ENCODE peak calls at places on chromosomes 1 and 21, in four cellular contexts. One of them, this sample, is unnamed. For H3K4me1, the result is how much of the 10 kb centered on the place peaks cover.

GRCh38 chr21:44800971-44801467 is 601 bp downstream of the UBE2G2 start:
- DNase-seq in suprapubic skin: no peak
- DNase-seq in body of pancreas: no peak
- DNase-seq in trophoblast cell: peak
- DNase-seq in this sample: peak

GRCh38 chr1:28494737-28495136 is 11.1 kb upstream of the RCC1 start:
- DNase-seq in suprapubic skin: no peak
- DNase-seq in body of pancreas: no peak
- DNase-seq in trophoblast cell: no peak
- DNase-seq in this sample: no peak

GRCh38 chr1:157626099-157626498 is 28.2 kb upstream of the FCRL4 start:
- DNase-seq in suprapubic skin: no peak
- DNase-seq in body of pancreas: no peak
- DNase-seq in trophoblast cell: peak
- DNase-seq in this sample: no peak

GRCh38 chr21:46156678-46157077 is 1.3 kb upstream of the FTCD start:
- DNase-seq in suprapubic skin: peak
- DNase-seq in body of pancreas: no peak
- DNase-seq in trophoblast cell: no peak
- DNase-seq in this sample: no peak

GRCh38 chr1:9250586-9251381 is 16.2 kb downstream of the H6PD start:
- DNase-seq in suprapubic skin: no peak
- DNase-seq in body of pancreas: no peak
- DNase-seq in trophoblast cell: no peak
- DNase-seq in this sample: no peak

GRCh38 chr1:217891966-217892365 is 260.8 kb downstream of the SPATA17 start:
- DNase-seq in suprapubic skin: no peak
- DNase-seq in body of pancreas: no peak
- DNase-seq in trophoblast cell: no peak
- DNase-seq in this sample: no peak

GRCh38 chr1:115166531-115167091 is 77.3 kb upstream of the TSPAN2 start:
- DNase-seq in suprapubic skin: no peak
- DNase-seq in body of pancreas: no peak
- DNase-seq in trophoblast cell: peak
- DNase-seq in this sample: no peak

GRCh38 chr1:101086783-101087182 is 61.2 kb upstream of the DPH5 start:
- DNase-seq in suprapubic skin: no peak
- DNase-seq in body of pancreas: no peak
- DNase-seq in trophoblast cell: no peak
- DNase-seq in this sample: no peak

GRCh38 chr1:212244441-212244840 is 40.8 kb upstream of the PPP2R5A start:
- DNase-seq in suprapubic skin: no peak
- DNase-seq in body of pancreas: no peak
- DNase-seq in trophoblast cell: no peak
- DNase-seq in this sample: no peak

GRCh38 chr21:38159355-38159754 is 97.4 kb upstream of the KCNJ15 start:
- DNase-seq in suprapubic skin: no peak
- DNase-seq in body of pancreas: peak
- DNase-seq in trophoblast cell: peak
- DNase-seq in this sample: no peak

GRCh38 chr1:186255286-186255685 is 119.8 kb downstream of the TPR start:
- DNase-seq in suprapubic skin: no peak
- DNase-seq in body of pancreas: no peak
- DNase-seq in trophoblast cell: no peak
- DNase-seq in this sample: no peak

GRCh38 chr1:109266965-109267364 is 16.0 kb downstream of the PSRC1 start:
- DNase-seq in suprapubic skin: no peak
- DNase-seq in body of pancreas: no peak
- DNase-seq in trophoblast cell: peak
- DNase-seq in this sample: no peak

GRCh38 chr1:109269981-109270622 is 12.8 kb downstream of the PSRC1 start:
- DNase-seq in suprapubic skin: peak
- DNase-seq in body of pancreas: no peak
- DNase-seq in trophoblast cell: no peak
- DNase-seq in this sample: no peak

GRCh38 chr1:109267743-109268300 is 15.1 kb downstream of the PSRC1 start:
- DNase-seq in suprapubic skin: no peak
- DNase-seq in body of pancreas: no peak
- DNase-seq in trophoblast cell: peak
- DNase-seq in this sample: no peak

GRCh38 chr1:109269212-109269980 is 13.5 kb downstream of the PSRC1 start:
- DNase-seq in suprapubic skin: peak
- DNase-seq in body of pancreas: no peak
- DNase-seq in trophoblast cell: no peak
- DNase-seq in this sample: no peak

GRCh38 chr1:109268431-109269211 is 14.3 kb downstream of the PSRC1 start:
- DNase-seq in suprapubic skin: peak
- DNase-seq in body of pancreas: no peak
- DNase-seq in trophoblast cell: no peak
- DNase-seq in this sample: no peak
- H3K4me3 ChIP-seq in suprapubic skin: no peak
- H3K4me3 ChIP-seq in body of pancreas: no peak
- H3K4me3 ChIP-seq in trophoblast cell: no peak
- H3K4me3 ChIP-seq in this sample: no peak

GRCh38 chr1:25204797-25205441 is 27.4 kb downstream of the SYF2 start:
- DNase-seq in suprapubic skin: no peak
- DNase-seq in body of pancreas: no peak
- DNase-seq in trophoblast cell: peak
- DNase-seq in this sample: no peak

GRCh38 chr1:25208561-25209222 is 23.6 kb downstream of the SYF2 start:
- DNase-seq in suprapubic skin: no peak
- DNase-seq in body of pancreas: no peak
- DNase-seq in trophoblast cell: no peak
- DNase-seq in this sample: no peak

GRCh38 chr1:25206201-25206600 is 26.1 kb downstream of the SYF2 start:
- DNase-seq in suprapubic skin: no peak
- DNase-seq in body of pancreas: no peak
- DNase-seq in trophoblast cell: no peak
- DNase-seq in this sample: no peak

GRCh38 chr1:25210728-25211127 is 21.6 kb downstream of the SYF2 start:
- DNase-seq in suprapubic skin: no peak
- DNase-seq in body of pancreas: no peak
- DNase-seq in trophoblast cell: no peak
- DNase-seq in this sample: no peak

DNA sequence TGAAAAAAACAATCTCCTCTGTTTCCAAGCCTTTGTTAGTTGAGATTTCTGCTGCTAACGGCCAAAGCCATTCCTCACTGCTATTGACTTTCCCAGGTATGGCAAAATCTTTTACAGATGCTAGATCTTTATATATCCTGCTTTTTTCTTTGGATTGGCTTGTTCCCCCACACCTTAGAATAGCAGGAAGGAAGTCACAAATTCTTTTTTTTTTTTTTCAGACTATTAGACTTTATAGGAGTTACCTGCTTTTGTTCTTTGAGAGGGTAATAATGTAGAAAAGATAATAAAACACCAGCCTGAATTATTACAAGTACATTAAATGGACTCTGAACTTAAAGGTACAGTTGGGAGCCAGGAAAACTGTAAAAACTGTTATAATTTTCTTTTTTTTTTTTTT is 24.2 kb downstream of the SYF2 start:
- DNase-seq in suprapubic skin: no peak
- DNase-seq in body of pancreas: no peak
- DNase-seq in trophoblast cell: no peak
- DNase-seq in this sample: no peak
- H3K27ac ChIP-seq in suprapubic skin: no peak
- H3K27ac ChIP-seq in body of pancreas: no peak
- H3K27ac ChIP-seq in trophoblast cell: no peak
- H3K27ac ChIP-seq in this sample: no peak

GRCh38 chr1:16146888-16147614 is 8.8 kb downstream of the EPHA2 start:
- DNase-seq in suprapubic skin: no peak
- DNase-seq in body of pancreas: no peak
- DNase-seq in trophoblast cell: peak
- DNase-seq in this sample: no peak
- H3K4me1 ChIP-seq in suprapubic skin: half or more
- H3K4me1 ChIP-seq in body of pancreas: half or more
- H3K4me1 ChIP-seq in trophoblast cell: under half
- H3K4me1 ChIP-seq in this sample: under half

DNA sequence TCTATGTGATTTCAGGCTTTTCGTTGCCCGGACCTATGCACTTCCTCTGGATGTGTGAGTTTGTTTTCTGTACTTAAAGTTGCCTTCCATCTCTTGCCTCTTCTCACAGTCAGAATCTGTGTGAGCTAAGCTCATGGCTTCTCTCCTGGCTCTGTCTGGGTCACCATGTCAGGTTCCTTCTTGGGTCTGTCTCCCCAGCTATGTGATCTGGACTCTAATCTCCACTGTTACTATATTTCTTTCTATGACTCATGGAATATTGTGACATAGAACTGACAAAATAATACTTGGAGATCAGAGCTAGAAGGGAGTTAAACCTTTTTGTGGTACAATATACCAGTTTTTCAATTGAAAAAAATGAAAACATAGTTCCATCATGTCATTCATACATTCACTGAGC is 172.7 kb upstream of the FGGY start:
- DNase-seq in suprapubic skin: no peak
- DNase-seq in body of pancreas: no peak
- DNase-seq in trophoblast cell: no peak
- DNase-seq in this sample: no peak
- H3K4me3 ChIP-seq in suprapubic skin: no peak
- H3K4me3 ChIP-seq in body of pancreas: no peak
- H3K4me3 ChIP-seq in trophoblast cell: no peak
- H3K4me3 ChIP-seq in this sample: no peak

GRCh38 chr1:237098517-237098916 is 56.5 kb downstream of the RYR2 start:
- DNase-seq in suprapubic skin: no peak
- DNase-seq in body of pancreas: no peak
- DNase-seq in trophoblast cell: no peak
- DNase-seq in this sample: no peak

GRCh38 chr1:237108299-237109040 is 66.5 kb downstream of the RYR2 start:
- DNase-seq in suprapubic skin: no peak
- DNase-seq in body of pancreas: no peak
- DNase-seq in trophoblast cell: no peak
- DNase-seq in this sample: no peak

GRCh38 chr1:237104096-237104495 is 62.1 kb downstream of the RYR2 start:
- DNase-seq in suprapubic skin: no peak
- DNase-seq in body of pancreas: no peak
- DNase-seq in trophoblast cell: no peak
- DNase-seq in this sample: no peak

GRCh38 chr1:237105826-237106225 is 63.8 kb downstream of the RYR2 start:
- DNase-seq in suprapubic skin: no peak
- DNase-seq in body of pancreas: no peak
- DNase-seq in trophoblast cell: no peak
- DNase-seq in this sample: no peak

GRCh38 chr1:237103021-237103420 is 61.0 kb downstream of the RYR2 start:
- DNase-seq in suprapubic skin: no peak
- DNase-seq in body of pancreas: no peak
- DNase-seq in trophoblast cell: no peak
- DNase-seq in this sample: no peak
- H3K27ac ChIP-seq in suprapubic skin: no peak
- H3K27ac ChIP-seq in body of pancreas: no peak
- H3K27ac ChIP-seq in trophoblast cell: no peak
- H3K27ac ChIP-seq in this sample: no peak

DNA sequence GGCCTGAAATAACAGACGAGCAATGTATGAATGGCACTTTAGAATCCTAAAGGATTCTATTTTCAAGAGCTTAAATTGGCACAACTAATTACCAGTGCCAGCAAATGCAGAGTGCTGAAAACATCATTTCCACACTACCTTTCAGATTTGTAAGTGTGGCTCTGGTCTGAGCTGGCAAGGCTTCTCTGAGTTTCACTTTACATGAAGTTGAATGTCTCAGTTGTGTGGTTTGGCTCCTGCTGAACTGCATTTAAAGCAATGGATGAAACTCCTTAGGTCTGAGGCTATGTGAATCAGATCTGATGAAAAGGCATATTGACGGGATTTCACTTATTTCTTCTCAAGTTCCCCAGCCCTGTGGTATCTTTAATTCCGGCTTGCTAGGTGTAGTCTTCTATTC is 114.8 kb upstream of the PTGFR start:
- DNase-seq in suprapubic skin: no peak
- DNase-seq in body of pancreas: no peak
- DNase-seq in trophoblast cell: no peak
- DNase-seq in this sample: no peak
- H3K4me1 ChIP-seq in suprapubic skin: under half
- H3K4me1 ChIP-seq in body of pancreas: under half
- H3K4me1 ChIP-seq in trophoblast cell: under half
- H3K4me1 ChIP-seq in this sample: under half

This sample was measured in CD8-positive, alpha-beta memory T cell.